ENCODE peak calls at places on chromosomes 11 and 22, in four cellular contexts. One of them, this sample, is unnamed. For H3K4me1, the result is how much of the 10 kb centered on the place peaks cover.

GRCh38 chr11:14902650-14903350 is 10.8 kb upstream of the CYP2R1 start:
- DNase-seq in CD8-positive, alpha-beta T cell: no peak
- DNase-seq in A549: no peak
- DNase-seq in GM23338: no peak
- DNase-seq in this sample: no peak

GRCh38 chr22:27424319-27424718 is 377.2 kb downstream of the MN1 start:
- DNase-seq in CD8-positive, alpha-beta T cell: no peak
- DNase-seq in A549: no peak
- DNase-seq in GM23338: no peak
- DNase-seq in this sample: no peak

GRCh38 chr11:1557904-1558831 is 13.9 kb downstream of the DUSP8 start:
- DNase-seq in CD8-positive, alpha-beta T cell: no peak
- DNase-seq in A549: peak
- DNase-seq in GM23338: no peak
- DNase-seq in this sample: peak

GRCh38 chr11:8766043-8766992 is 83.7 kb downstream of the RPL27A start:
- DNase-seq in CD8-positive, alpha-beta T cell: no peak
- DNase-seq in A549: no peak
- DNase-seq in GM23338: peak
- DNase-seq in this sample: no peak

GRCh38 chr11:88280673-88281316 is 56.7 kb downstream of the CTSC start:
- DNase-seq in CD8-positive, alpha-beta T cell: no peak
- DNase-seq in A549: no peak
- DNase-seq in GM23338: no peak
- DNase-seq in this sample: no peak

GRCh38 chr11:115921540-115921939 is 417.3 kb upstream of the CADM1 start:
- DNase-seq in CD8-positive, alpha-beta T cell: no peak
- DNase-seq in A549: no peak
- DNase-seq in GM23338: no peak
- DNase-seq in this sample: no peak

GRCh38 chr11:92136792-92137191 is 87.8 kb upstream of the FAT3 start:
- DNase-seq in CD8-positive, alpha-beta T cell: no peak
- DNase-seq in A549: no peak
- DNase-seq in GM23338: peak
- DNase-seq in this sample: no peak

GRCh38 chr11:121451982-121452608 is at the start of gene SORL1:
- DNase-seq in CD8-positive, alpha-beta T cell: peak
- DNase-seq in A549: peak
- DNase-seq in GM23338: peak
- DNase-seq in this sample: peak

GRCh38 chr11:2696461-2696860 is 3.3 kb downstream of the KCNQ1OT1 start:
- DNase-seq in CD8-positive, alpha-beta T cell: no peak
- DNase-seq in A549: no peak
- DNase-seq in GM23338: no peak
- DNase-seq in this sample: no peak

GRCh38 chr11:1943977-1944376 is 3.2 kb upstream of the MRPL23 start:
- DNase-seq in CD8-positive, alpha-beta T cell: peak
- DNase-seq in A549: no peak
- DNase-seq in GM23338: no peak
- DNase-seq in this sample: no peak

GRCh38 chr11:47981667-47982404 is 1.5 kb downstream of the PTPRJ start:
- DNase-seq in CD8-positive, alpha-beta T cell: no peak
- DNase-seq in A549: no peak
- DNase-seq in GM23338: no peak
- DNase-seq in this sample: no peak
- H3K27ac ChIP-seq in CD8-positive, alpha-beta T cell: peak
- H3K27ac ChIP-seq in A549: peak
- H3K27ac ChIP-seq in GM23338: no peak
- H3K27ac ChIP-seq in this sample: peak

GRCh38 chr11:67369275-67369674 is 4.1 kb downstream of the CLCF1 start:
- DNase-seq in CD8-positive, alpha-beta T cell: no peak
- DNase-seq in A549: no peak
- DNase-seq in GM23338: no peak
- DNase-seq in this sample: no peak

GRCh38 chr11:67369801-67370284 is 3.6 kb downstream of the CLCF1 start:
- DNase-seq in CD8-positive, alpha-beta T cell: no peak
- DNase-seq in A549: no peak
- DNase-seq in GM23338: no peak
- DNase-seq in this sample: no peak

GRCh38 chr11:67371549-67372231 is 1.7 kb downstream of the CLCF1 start:
- DNase-seq in CD8-positive, alpha-beta T cell: peak
- DNase-seq in A549: peak
- DNase-seq in GM23338: peak
- DNase-seq in this sample: no peak

GRCh38 chr11:67371199-67371548 is 2.2 kb downstream of the CLCF1 start:
- DNase-seq in CD8-positive, alpha-beta T cell: no peak
- DNase-seq in A549: no peak
- DNase-seq in GM23338: no peak
- DNase-seq in this sample: no peak

DNA sequence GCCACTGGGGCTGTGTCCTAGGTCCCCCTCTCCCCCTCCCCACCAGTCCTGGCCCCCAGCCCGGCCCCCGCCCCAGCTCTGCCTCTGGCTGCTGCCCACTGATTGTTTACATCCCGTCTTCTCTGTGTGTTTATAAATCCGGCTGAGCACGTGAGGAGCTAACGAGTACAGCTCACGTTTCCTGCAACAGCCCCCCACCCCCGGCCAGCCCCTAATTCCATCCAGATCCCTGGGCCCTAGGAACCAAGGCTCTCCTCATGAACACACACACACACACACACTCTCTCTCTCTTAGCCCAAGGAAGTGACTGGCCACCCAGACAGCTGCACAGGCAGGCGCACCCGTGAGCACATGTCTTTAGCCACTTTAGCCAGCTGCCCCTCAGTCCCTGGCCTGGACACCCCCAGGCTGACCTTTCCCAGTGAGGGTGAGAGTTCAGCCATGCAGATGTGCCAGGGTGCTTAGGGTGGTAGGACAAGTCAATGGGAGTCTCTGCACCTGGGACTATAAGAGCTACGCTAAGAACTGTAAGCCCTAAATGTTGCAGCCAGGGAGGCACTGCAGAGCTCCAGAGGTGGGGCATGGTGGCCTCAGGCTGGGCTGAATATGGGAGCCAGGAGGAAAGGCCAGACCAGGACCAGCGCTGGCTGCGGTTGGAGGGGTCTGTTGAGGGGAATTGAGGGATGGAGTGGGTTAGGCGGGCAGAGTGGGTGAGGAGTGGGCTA is 2.9 kb downstream of the CLCF1 start:
- DNase-seq in CD8-positive, alpha-beta T cell: no peak
- DNase-seq in A549: no peak
- DNase-seq in GM23338: no peak
- DNase-seq in this sample: no peak
- H3K4me1 ChIP-seq in CD8-positive, alpha-beta T cell: half or more
- H3K4me1 ChIP-seq in A549: half or more
- H3K4me1 ChIP-seq in GM23338: under half
- H3K4me1 ChIP-seq in this sample: half or more

GRCh38 chr11:65714433-65714832 is 2.4 kb downstream of the KAT5 start:
- DNase-seq in CD8-positive, alpha-beta T cell: no peak
- DNase-seq in A549: no peak
- DNase-seq in GM23338: no peak
- DNase-seq in this sample: no peak

GRCh38 chr11:65713212-65713969 is 1.3 kb downstream of the KAT5 start:
- DNase-seq in CD8-positive, alpha-beta T cell: no peak
- DNase-seq in A549: no peak
- DNase-seq in GM23338: no peak
- DNase-seq in this sample: no peak

GRCh38 chr11:65710424-65710823 is 1.6 kb upstream of the KAT5 start:
- DNase-seq in CD8-positive, alpha-beta T cell: no peak
- DNase-seq in A549: no peak
- DNase-seq in GM23338: no peak
- DNase-seq in this sample: no peak

GRCh38 chr11:65711785-65712632 is at the start of gene KAT5:
- DNase-seq in CD8-positive, alpha-beta T cell: peak
- DNase-seq in A549: peak
- DNase-seq in GM23338: peak
- DNase-seq in this sample: peak

GRCh38 chr11:65712633-65713076 is 603 bp downstream of the KAT5 start:
- DNase-seq in CD8-positive, alpha-beta T cell: no peak
- DNase-seq in A549: no peak
- DNase-seq in GM23338: no peak
- DNase-seq in this sample: no peak
- H3K27ac ChIP-seq in CD8-positive, alpha-beta T cell: peak
- H3K27ac ChIP-seq in A549: peak
- H3K27ac ChIP-seq in GM23338: no peak
- H3K27ac ChIP-seq in this sample: peak

GRCh38 chr22:22043296-22044078 is 60.9 kb upstream of the TOP3B start:
- DNase-seq in CD8-positive, alpha-beta T cell: no peak
- DNase-seq in A549: no peak
- DNase-seq in GM23338: no peak
- DNase-seq in this sample: no peak
- H3K4me1 ChIP-seq in CD8-positive, alpha-beta T cell: under half
- H3K4me1 ChIP-seq in A549: under half
- H3K4me1 ChIP-seq in GM23338: under half
- H3K4me1 ChIP-seq in this sample: under half

DNA sequence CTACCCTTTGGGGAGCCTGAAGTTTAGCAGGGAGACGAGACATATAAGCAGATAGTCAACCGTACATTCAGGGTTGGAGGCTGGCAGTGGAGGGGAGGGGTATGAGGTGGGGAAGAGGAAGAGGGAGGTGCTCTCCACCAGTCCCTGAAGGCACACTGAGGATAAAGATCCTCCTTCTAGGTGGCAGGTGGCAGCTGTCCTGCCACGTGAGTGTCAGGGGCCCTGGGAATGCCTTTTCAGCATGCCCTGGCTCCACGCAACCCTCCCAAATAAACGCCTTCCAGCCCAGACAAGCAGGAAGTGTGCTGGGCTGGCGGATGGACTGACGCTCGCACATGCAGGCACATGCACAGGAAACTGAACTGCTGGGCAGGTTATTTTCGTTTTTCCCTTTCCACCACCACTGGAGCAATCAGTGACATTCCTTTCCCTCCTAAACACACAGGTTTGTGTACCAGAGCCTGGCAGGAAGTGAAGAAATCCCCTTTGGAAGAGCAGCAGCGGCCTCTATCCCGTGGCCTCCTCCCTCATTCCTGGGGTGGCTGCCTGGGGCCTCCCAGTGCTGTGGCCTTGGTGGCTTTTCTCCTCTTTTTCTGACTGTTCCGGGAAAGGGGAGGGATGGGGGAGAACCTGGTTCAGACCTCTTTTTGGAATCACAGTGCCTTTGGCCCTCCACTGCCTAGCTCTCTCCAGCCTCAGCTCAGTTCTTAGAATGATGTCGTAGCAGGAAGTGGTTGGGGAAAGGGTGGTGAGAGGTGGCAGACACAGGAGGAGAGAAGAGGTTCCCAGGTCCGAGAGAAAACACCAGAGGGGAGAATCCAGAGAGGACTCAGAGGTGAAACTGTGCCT is 157.0 kb upstream of the TIMP3 start:
- DNase-seq in CD8-positive, alpha-beta T cell: peak
- DNase-seq in A549: no peak
- DNase-seq in GM23338: peak
- DNase-seq in this sample: peak
- H3K27ac ChIP-seq in CD8-positive, alpha-beta T cell: peak
- H3K27ac ChIP-seq in A549: no peak
- H3K27ac ChIP-seq in GM23338: no peak
- H3K27ac ChIP-seq in this sample: peak

GRCh38 chr11:3838504-3838903 is 2.3 kb downstream of the RHOG start:
- DNase-seq in CD8-positive, alpha-beta T cell: no peak
- DNase-seq in A549: no peak
- DNase-seq in GM23338: no peak
- DNase-seq in this sample: no peak
- H3K4me1 ChIP-seq in CD8-positive, alpha-beta T cell: half or more
- H3K4me1 ChIP-seq in A549: under half
- H3K4me1 ChIP-seq in GM23338: under half
- H3K4me1 ChIP-seq in this sample: half or more

GRCh38 chr11:66067640-66068039 is 2.4 kb upstream of the PACS1 start:
- DNase-seq in CD8-positive, alpha-beta T cell: no peak
- DNase-seq in A549: no peak
- DNase-seq in GM23338: no peak
- DNase-seq in this sample: no peak
- H3K27ac ChIP-seq in CD8-positive, alpha-beta T cell: no peak
- H3K27ac ChIP-seq in A549: peak
- H3K27ac ChIP-seq in GM23338: peak
- H3K27ac ChIP-seq in this sample: peak

This sample was measured in heart right ventricle.